ENCODE peak calls at places on chromosomes 12 and 14, in seven cellular contexts. F is esophagus squamous epithelium, D is DMS153, H is coronary artery, J is ACHN, I is endothelial cell, O is fibroblast of mammary gland. C is an unnamed sample.

GRCh38 chr14:30345511-30345910 is 213.4 kb upstream of the G2E3 start:
- DNase-seq in J (no peak), F (no peak), O (no peak), H (no peak), D (no peak), I (no peak), C (no peak)

GRCh38 chr12:131555197-131555820 is 155.6 kb upstream of the SFSWAP start:
- DNase-seq in F (no peak), D (no peak), H (no peak), J (no peak), O (no peak), I (no peak), C (no peak)

GRCh38 chr14:102923920-102924486 is 1.5 kb downstream of the AMN start:
- DNase-seq in O (no peak), J (no peak), H (no peak), I (no peak), D (no peak), F (no peak), C (no peak)

GRCh38 chr14:74934476-74935339 is 11.6 kb upstream of the RPS6KL1 start:
- DNase-seq in O (no peak), J (no peak), F (no peak), I (no peak), D (no peak), H (no peak), C (no peak)

GRCh38 chr12:48189331-48190125 is 6.1 kb downstream of the CCDC184 start:
- DNase-seq in D (peak; percentile 60), F (no peak), H (no peak), I (peak; percentile 76), J (peak; percentile 75), O (peak; percentile 72), C (peak; percentile 71)

GRCh38 chr12:102388469-102388868 is 91.9 kb downstream of the IGF1 start:
- DNase-seq in F (no peak), I (no peak), J (no peak), H (no peak), D (no peak), O (peak; percentile 21), C (no peak)

GRCh38 chr12:21819236-21819635 is 44.7 kb upstream of the KCNJ8 start:
- DNase-seq in H (no peak), D (no peak), O (peak; percentile 65), I (no peak), J (peak; percentile 67), F (no peak), C (no peak)

GRCh38 chr14:70098257-70098809 is 90.4 kb downstream of the SLC8A3 start:
- DNase-seq in I (no peak), O (peak; percentile 7), H (no peak), J (no peak), F (no peak), D (no peak), C (no peak)

GRCh38 chr14:69931960-69932359 is 52.7 kb downstream of the SMOC1 start:
- DNase-seq in I (no peak), H (no peak), F (no peak), O (no peak), D (no peak), J (no peak), C (no peak)

GRCh38 chr12:26471560-26471959 is 276.2 kb downstream of the SSPN start:
- DNase-seq in D (no peak), J (no peak), I (no peak), H (no peak), F (no peak), O (peak; percentile 18), C (no peak)

C was measured in NT2/D1.